ENCODE peak calls at places on chromosomes 6 and 20, in nine cellular contexts. V, S, A, P, H, U, J, O and M are unnamed samples.

GRCh38 chr20:36563415-36563814 is 10.0 kb upstream of the TGIF2 start:
- DNase-seq in P (no peak), U (no peak), S (no peak), H (no peak), V (no peak), A (no peak), J (no peak), O (no peak), M (no peak)

GRCh38 chr20:14451458-14451857 is 114.0 kb upstream of the FLRT3 start:
- DNase-seq in P (no peak), H (no peak), S (no peak), A (no peak), V (no peak), O (no peak), U (no peak), J (no peak), M (no peak)

GRCh38 chr20:11797161-11797560 is 120.5 kb upstream of the BTBD3 start:
- DNase-seq in J (no peak), P (no peak), S (no peak), H (peak), V (no peak), O (no peak), A (no peak), U (no peak), M (no peak)

GRCh38 chr6:35722121-35722761 is 14.6 kb upstream of the ARMC12 start:
- DNase-seq in H (peak), J (no peak), A (peak), U (peak), O (no peak), V (peak), P (peak), S (no peak), M (no peak)

GRCh38 chr6:9646346-9647042 is 768.4 kb downstream of the TFAP2A start:
- DNase-seq in O (no peak), V (no peak), A (peak), J (peak), H (no peak), P (peak), S (no peak), U (peak), M (no peak)

GRCh38 chr6:169169941-169170582 is 83.6 kb downstream of the THBS2 start:
- DNase-seq in H (no peak), S (no peak), U (no peak), V (no peak), P (no peak), A (no peak), O (no peak), J (no peak), M (no peak)

GRCh38 chr6:25596928-25597818 is 54.8 kb upstream of the SCGN start:
- DNase-seq in V (no peak), H (peak), U (no peak), S (peak), J (no peak), P (no peak), O (no peak), A (no peak), M (no peak)

GRCh38 chr6:38720295-38720694 is 5.2 kb downstream of the DNAH8 start:
- DNase-seq in J (no peak), U (no peak), P (peak), S (peak), H (no peak), O (no peak), A (peak), V (no peak), M (no peak)

GRCh38 chr6:17358515-17358914 is 34.9 kb upstream of the CAP2 start:
- DNase-seq in V (no peak), P (no peak), S (no peak), O (no peak), A (no peak), H (no peak), U (no peak), J (no peak), M (no peak)

GRCh38 chr20:56665806-56666205 is 36.7 kb downstream of the TFAP2C start:
- DNase-seq in U (no peak), S (no peak), A (no peak), P (no peak), J (no peak), O (no peak), V (no peak), H (no peak), M (no peak)

GRCh38 chr6:3272911-3273547 is 14.3 kb downstream of the PSMG4 start:
- DNase-seq in P (no peak), V (no peak), J (no peak), O (no peak), S (no peak), A (no peak), U (no peak), H (no peak), M (no peak)

GRCh38 chr20:45469336-45470261 is at the start of gene WFDC2:
- DNase-seq in H (no peak), U (no peak), J (no peak), P (no peak), V (peak), O (no peak), S (peak), A (no peak), M (peak)

GRCh38 chr6:1020837-1021236 is 291.1 kb upstream of the FOXQ1 start:
- DNase-seq in H (no peak), S (no peak), P (no peak), U (no peak), A (no peak), V (no peak), O (no peak), J (no peak), M (no peak)

GRCh38 chr6:142943746-142944125 is 1.2 kb downstream of the HIVEP2 start:
- DNase-seq in H (peak), S (no peak), V (no peak), O (no peak), J (no peak), P (peak), U (peak), A (peak), M (peak)

GRCh38 chr20:1033751-1034419 is 31.8 kb upstream of the RSPO4 start:
- DNase-seq in P (no peak), A (no peak), O (no peak), J (no peak), V (no peak), U (no peak), H (no peak), S (no peak), M (no peak)

GRCh38 chr20:35902545-35902941 is 51.8 kb downstream of the SCAND1 start:
- DNase-seq in S (peak), P (no peak), U (no peak), V (no peak), A (peak), H (no peak), J (no peak), O (no peak), M (no peak)

GRCh38 chr6:89239338-89239737 is 22.2 kb upstream of the GABRR1 start:
- DNase-seq in P (no peak), S (no peak), J (no peak), H (peak), V (no peak), A (peak), U (no peak), O (no peak), M (peak)

GRCh38 chr6:128275030-128275429 is 245.4 kb downstream of the PTPRK start:
- DNase-seq in A (peak), J (no peak), P (peak), V (no peak), H (peak), O (no peak), U (no peak), S (no peak), M (no peak)

GRCh38 chr6:32074996-32075532 is 34.1 kb downstream of the TNXB start:
- DNase-seq in H (peak), P (no peak), A (no peak), O (no peak), V (no peak), J (no peak), S (no peak), U (no peak), M (no peak)

GRCh38 chr6:152605342-152605741 is 31.8 kb downstream of the SYNE1 start:
- DNase-seq in P (peak), H (peak), U (no peak), O (no peak), V (no peak), J (peak), S (no peak), A (peak), M (no peak)

GRCh38 chr6:6556738-6557503 is 31.6 kb upstream of the LY86 start:
- DNase-seq in P (peak), O (peak), J (no peak), A (peak), U (peak), S (peak), V (peak), H (peak), M (peak)

GRCh38 chr6:30963641-30964040 is 19.9 kb upstream of the MUC21 start:
- DNase-seq in H (peak), S (no peak), P (no peak), O (no peak), A (no peak), U (no peak), V (no peak), J (no peak), M (no peak)

GRCh38 chr6:8939615-8940014 is 504.3 kb upstream of the SLC35B3 start:
- DNase-seq in V (no peak), P (no peak), U (no peak), S (peak), A (no peak), J (no peak), H (no peak), O (no peak), M (no peak)

GRCh38 chr20:49140411-49140810 is 47.7 kb downstream of the STAU1 start:
- DNase-seq in P (no peak), S (no peak), A (no peak), V (no peak), O (no peak), U (no peak), H (no peak), J (no peak), M (no peak)

GRCh38 chr20:25022680-25023079 is 30.1 kb upstream of the APMAP start:
- DNase-seq in H (no peak), U (no peak), S (no peak), J (no peak), V (peak), O (no peak), P (no peak), A (no peak), M (no peak)

GRCh38 chr20:35005463-35005961 is 49.8 kb downstream of the MYH7B start:
- DNase-seq in P (no peak), O (no peak), U (no peak), S (no peak), J (no peak), A (no peak), V (peak), H (no peak), M (no peak)

GRCh38 chr20:50373674-50374286 is 136.4 kb upstream of the PTPN1 start:
- DNase-seq in P (peak), H (no peak), O (no peak), J (no peak), S (no peak), A (no peak), V (no peak), U (no peak), M (no peak)

GRCh38 chr6:1179571-1180459 is 132.1 kb upstream of the FOXQ1 start:
- DNase-seq in V (no peak), O (no peak), S (no peak), U (no peak), A (no peak), J (no peak), H (no peak), P (no peak), M (no peak)

GRCh38 chr6:150756170-150756569 is 109.3 kb upstream of the MTHFD1L start:
- DNase-seq in O (no peak), J (no peak), U (no peak), P (no peak), H (no peak), S (no peak), V (no peak), A (no peak), M (no peak)

GRCh38 chr6:31736026-31736767 is at the start of gene CLIC1:
- DNase-seq in S (peak), A (peak), H (peak), P (peak), J (no peak), U (peak), O (peak), V (peak), M (peak)

GRCh38 chr20:20412750-20413149 is 44.8 kb downstream of the INSM1 start:
- DNase-seq in O (no peak), J (no peak), H (no peak), S (no peak), U (no peak), V (no peak), P (no peak), A (no peak), M (no peak)

GRCh38 chr6:72739368-72739779 is 117.5 kb downstream of the KCNQ5 start:
- DNase-seq in A (no peak), O (no peak), H (no peak), V (no peak), U (no peak), S (no peak), J (no peak), P (no peak), M (no peak)

GRCh38 chr20:53291548-53291947 is 302.1 kb downstream of the ZNF217 start:
- DNase-seq in H (no peak), S (peak), A (no peak), P (no peak), V (peak), J (no peak), O (peak), U (no peak), M (peak)

GRCh38 chr20:370151-370600 is 10.4 kb upstream of the TRIB3 start:
- DNase-seq in A (no peak), O (no peak), S (peak), U (no peak), J (no peak), H (no peak), P (peak), V (no peak), M (no peak)

GRCh38 chr6:40477246-40478126 is 109.7 kb downstream of the LRFN2 start:
- DNase-seq in U (no peak), A (no peak), S (no peak), V (no peak), J (no peak), H (no peak), O (no peak), P (no peak), M (no peak)

DNA sequence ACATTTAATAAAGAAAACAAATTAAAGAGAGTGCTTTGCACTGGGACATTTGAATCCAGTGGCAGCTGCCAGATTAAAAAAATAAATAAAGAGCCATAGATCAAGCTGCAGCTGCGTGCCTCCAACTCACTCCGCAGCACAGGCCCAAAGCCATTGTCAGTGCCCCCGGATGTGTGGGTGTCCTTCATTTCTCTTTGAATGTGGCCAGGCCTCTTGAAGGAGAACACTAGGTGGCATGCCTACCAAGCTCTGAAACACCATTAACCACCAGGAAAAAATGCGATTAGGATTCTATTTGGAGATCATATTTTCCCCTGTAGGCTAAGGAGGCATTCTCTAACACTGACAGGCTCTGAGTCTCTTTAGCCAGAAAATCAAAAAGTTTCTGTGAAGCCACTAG is 549.8 kb downstream of the PRKN start:
- DNase-seq in J (peak), S (no peak), O (no peak), H (peak), P (peak), U (peak), V (peak), A (peak), M (no peak)
- TF ChIP-seq CTCF in J (peak), S (no peak), O (peak), H (peak), P (peak), U (peak), V (peak), A (peak), M (no peak)

GRCh38 chr20:40686434-40686882 is 2.6 kb downstream of the MAFB start:
- DNase-seq in J (no peak), A (no peak), S (no peak), O (no peak), U (no peak), V (peak), H (no peak), P (peak), M (no peak)

GRCh38 chr20:40688129-40689099 is 622 bp downstream of the MAFB start:
- DNase-seq in S (no peak), O (no peak), V (no peak), A (no peak), U (no peak), P (no peak), J (no peak), H (peak), M (peak)

GRCh38 chr20:40686893-40687292 is 2.1 kb downstream of the MAFB start:
- DNase-seq in O (no peak), J (no peak), H (no peak), S (no peak), V (no peak), P (peak), A (no peak), U (no peak), M (no peak)

GRCh38 chr20:40689100-40689942 is at the start of gene MAFB:
- DNase-seq in P (peak), H (peak), J (peak), S (peak), V (peak), U (peak), A (peak), O (peak), M (peak)

DNA sequence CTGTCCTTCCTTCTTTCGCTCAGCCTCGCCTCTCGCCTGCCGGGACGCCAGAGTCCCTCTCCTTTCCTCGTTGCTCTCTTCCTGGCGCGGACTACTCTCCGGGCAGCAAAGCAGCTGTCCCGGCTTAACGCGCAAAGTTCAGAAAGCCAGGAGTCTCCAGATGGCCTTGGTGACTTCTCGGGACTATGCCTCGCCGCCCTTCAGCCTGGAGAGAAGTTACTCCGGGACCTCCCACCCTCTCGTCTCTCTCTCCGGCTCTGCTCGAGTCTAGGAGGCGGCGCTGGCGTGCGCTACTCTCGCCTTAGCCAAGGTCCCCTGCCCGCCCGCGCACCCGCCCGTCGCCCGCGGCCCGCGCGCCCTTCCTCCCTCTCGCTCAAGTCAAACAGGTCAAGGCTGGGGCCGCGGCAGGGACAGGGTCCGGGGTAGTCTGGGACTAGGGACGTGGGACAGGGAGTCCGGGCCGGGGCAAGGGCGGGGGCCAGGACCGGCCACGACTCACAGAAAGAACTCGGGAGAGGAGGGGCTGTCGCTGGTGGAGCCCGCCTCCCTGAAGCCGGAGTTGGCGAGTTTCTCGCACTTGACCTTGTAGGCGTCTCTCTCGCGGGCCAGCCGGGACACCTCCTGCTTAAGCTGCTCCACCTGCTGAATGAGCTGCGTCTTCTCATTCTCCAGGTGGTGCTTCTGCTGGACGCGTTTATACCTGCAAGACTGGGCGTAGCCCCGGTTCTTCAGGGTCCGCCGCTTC is 1.5 kb downstream of the MAFB start:
- DNase-seq in V (peak), A (peak), S (peak), O (peak), J (no peak), H (peak), U (peak), P (peak), M (peak)
- TF ChIP-seq CTCF in V (no peak), A (no peak), S (no peak), O (no peak), J (no peak), H (no peak), U (no peak), P (no peak), M (no peak)

GRCh38 chr6:145445674-145446073 is 289.6 kb downstream of the EPM2A start:
- DNase-seq in S (no peak), V (no peak), U (no peak), H (no peak), A (no peak), J (no peak), P (no peak), O (no peak), M (no peak)
- TF ChIP-seq CTCF in S (no peak), V (no peak), U (no peak), H (no peak), A (no peak), J (no peak), P (no peak), O (no peak), M (no peak)

GRCh38 chr6:63637865-63638445 is 2.4 kb downstream of the PHF3 start:
- DNase-seq in U (no peak), V (no peak), P (peak), S (no peak), J (no peak), H (no peak), O (no peak), A (peak), M (no peak)
- TF ChIP-seq CTCF in U (no peak), V (no peak), P (no peak), S (no peak), J (no peak), H (no peak), O (no peak), A (no peak), M (no peak)

GRCh38 chr6:137945149-137945498 is 78.1 kb downstream of the TNFAIP3 start:
- DNase-seq in A (no peak), P (no peak), O (no peak), U (no peak), V (no peak), H (no peak), S (no peak), J (no peak), M (no peak)
- TF ChIP-seq CTCF in A (no peak), P (no peak), O (no peak), U (no peak), V (no peak), H (no peak), S (no peak), J (no peak), M (no peak)

GRCh38 chr6:33414592-33415271 is 3.2 kb downstream of the CUTA start:
- DNase-seq in A (no peak), H (no peak), O (no peak), J (no peak), U (no peak), S (no peak), V (no peak), P (peak), M (peak)
- TF ChIP-seq CTCF in A (peak), H (peak), O (peak), J (peak), U (no peak), S (no peak), V (no peak), P (peak), M (peak)

GRCh38 chr6:45892696-45893095 is 123.0 kb downstream of the CLIC5 start:
- DNase-seq in A (no peak), V (no peak), O (no peak), S (no peak), U (no peak), J (no peak), H (no peak), P (no peak), M (no peak)
- TF ChIP-seq CTCF in A (no peak), V (no peak), O (no peak), S (no peak), U (no peak), J (no peak), H (no peak), P (no peak), M (no peak)

GRCh38 chr6:113594726-113595125 is 262.4 kb upstream of the MARCKS start:
- DNase-seq in O (no peak), J (no peak), A (no peak), V (no peak), H (no peak), U (no peak), P (no peak), S (no peak), M (no peak)
- TF ChIP-seq CTCF in O (no peak), J (no peak), A (no peak), V (no peak), H (no peak), U (no peak), P (no peak), S (no peak), M (no peak)

GRCh38 chr6:156752666-156753301 is 24.4 kb upstream of the ARID1B start:
- DNase-seq in J (no peak), U (no peak), H (no peak), O (no peak), P (no peak), S (peak), V (peak), A (no peak), M (no peak)
- TF ChIP-seq CTCF in J (peak), U (peak), H (peak), O (no peak), P (peak), S (no peak), V (peak), A (peak), M (no peak)